ENCODE peak calls at places on chromosome 11, in five cellular contexts. L is cardiac septum, Q is HS-5, T is PC-3, V is GM20000. O is an unnamed sample.
A peak's percentile ranks its signal among the peaks of the same experiment; 100 is the strongest.

GRCh38 chr11:91932151-91932821 is 292.3 kb upstream of the FAT3 start:
- DNase-seq in L (no peak), T (peak; percentile 80), V (no peak), Q (no peak), O (no peak)

GRCh38 chr11:69721061-69721460 is 17.2 kb upstream of the FGF19 start:
- DNase-seq in T (no peak), Q (no peak), L (no peak), V (no peak), O (no peak)

GRCh38 chr11:134120143-134120850 is 51.4 kb downstream of the JAM3 start:
- DNase-seq in Q (no peak), V (no peak), L (peak; percentile 78), T (no peak), O (peak; percentile 91)

GRCh38 chr11:121964591-121964990 is 151.4 kb downstream of the BLID start:
- DNase-seq in L (no peak), V (no peak), T (peak; percentile 88), Q (no peak), O (no peak)

GRCh38 chr11:96014234-96014633 is 90.3 kb upstream of the MTMR2 start:
- DNase-seq in L (no peak), V (no peak), Q (peak; percentile 19), T (peak; percentile 80), O (no peak)

GRCh38 chr11:126115253-126115540 is 52.5 kb upstream of the CDON start:
- DNase-seq in L (no peak), V (no peak), Q (no peak), T (peak; percentile 45), O (peak; percentile 95)

GRCh38 chr11:47123094-47123493 is 53.6 kb downstream of the ARFGAP2 start:
- DNase-seq in T (no peak), V (no peak), L (no peak), Q (no peak), O (no peak)

GRCh38 chr11:75508051-75508561 is 17.6 kb downstream of the GDPD5 start:
- DNase-seq in T (no peak), Q (no peak), L (no peak), V (no peak), O (no peak)

GRCh38 chr11:44133335-44133946 is 38.0 kb downstream of the EXT2 start:
- DNase-seq in Q (no peak), V (no peak), T (peak; percentile 59), L (no peak), O (no peak)